ENCODE peak calls at places on chromosomes 13 and 19, in nine cellular contexts. U is upper lobe of right lung; G is IMR-90; Z is ascending aorta; P is OCI-LY7; L is effector memory CD4-positive, alpha-beta T cell; N is retinal pigment epithelial cell; B is neuronal stem cell; E is brain microvascular endothelial cell. H is an unnamed sample.

GRCh38 chr13:105083986-105084385 is 1451.5 kb downstream of the EFNB2 start:
- DNase-seq in L (no peak), N (no peak), G (no peak), P (no peak), U (no peak), E (no peak), Z (no peak), B (no peak), H (no peak)

GRCh38 chr13:61777902-61778301 is 362.3 kb upstream of the PCDH20 start:
- DNase-seq in E (no peak), L (no peak), P (no peak), N (no peak), G (no peak), U (no peak), B (no peak), Z (no peak), H (no peak)

GRCh38 chr13:38905861-38906260 is 84.8 kb downstream of the STOML3 start:
- DNase-seq in U (no peak), B (no peak), P (no peak), Z (no peak), G (no peak), E (no peak), N (peak; percentile 72), L (no peak), H (no peak)

GRCh38 chr19:46898731-46899130 is 37.9 kb downstream of the ARHGAP35 start:
- DNase-seq in L (no peak), U (no peak), E (peak; percentile 67), N (no peak), B (no peak), Z (peak; percentile 74), P (no peak), G (peak; percentile 76), H (no peak)

GRCh38 chr13:41917641-41918040 is 43.3 kb downstream of the VWA8 start:
- DNase-seq in G (peak; percentile 88), B (no peak), P (peak; percentile 27), Z (no peak), E (peak; percentile 53), N (no peak), L (no peak), U (no peak), H (peak; percentile 55)

GRCh38 chr13:33017410-33017929 is 1.2 kb downstream of the KL start:
- DNase-seq in P (peak; percentile 30), B (no peak), L (no peak), E (no peak), Z (peak; percentile 75), N (peak; percentile 89), U (no peak), G (peak; percentile 6), H (peak; percentile 15)

GRCh38 chr19:31531326-31531725 is 182.1 kb upstream of the TSHZ3 start:
- DNase-seq in P (no peak), Z (no peak), E (no peak), B (no peak), G (no peak), U (no peak), L (no peak), N (no peak), H (no peak)

GRCh38 chr19:13574933-13575332 is 68.7 kb upstream of the CACNA1A start:
- DNase-seq in U (no peak), E (no peak), G (peak; percentile 39), Z (no peak), L (no peak), P (peak; percentile 8), N (no peak), B (no peak), H (no peak)

GRCh38 chr19:36182612-36183454 is 30.6 kb upstream of the COX7A1 start:
- DNase-seq in E (peak; percentile 91), G (peak; percentile 77), N (peak; percentile 93), Z (no peak), U (no peak), B (no peak), L (no peak), P (no peak), H (no peak)

GRCh38 chr19:13841339-13842293 is 35.3 kb upstream of the NANOS3 start:
- DNase-seq in E (no peak), B (no peak), G (no peak), Z (peak; percentile 82), P (no peak), N (no peak), U (peak; percentile 90), L (peak; percentile 37), H (no peak)

GRCh38 chr13:80149757-80150156 is 191.2 kb downstream of the SPRY2 start:
- DNase-seq in E (no peak), U (no peak), Z (no peak), G (peak; percentile 18), N (no peak), L (no peak), P (no peak), B (no peak), H (no peak)

GRCh38 chr19:56312337-56312736 is 2.3 kb downstream of the ZSCAN5A start:
- DNase-seq in B (no peak), G (no peak), E (no peak), P (no peak), Z (no peak), U (no peak), N (no peak), L (no peak), H (peak; percentile 30)

GRCh38 chr13:77979721-77980377 is 61.2 kb upstream of the EDNRB start:
- DNase-seq in L (no peak), P (no peak), G (no peak), E (no peak), B (no peak), Z (no peak), U (no peak), N (no peak), H (no peak)

GRCh38 chr19:30167976-30168635 is 204.1 kb upstream of the ZNF536 start:
- DNase-seq in Z (no peak), N (no peak), E (no peak), B (no peak), U (no peak), G (no peak), L (no peak), P (no peak), H (no peak)

GRCh38 chr13:109297628-109298027 is 488.8 kb downstream of the IRS2 start:
- DNase-seq in Z (no peak), E (peak; percentile 50), P (no peak), G (peak; percentile 90), B (no peak), U (no peak), L (no peak), N (no peak), H (no peak)

GRCh38 chr19:13262450-13262849 is 112.2 kb downstream of the IER2 start:
- DNase-seq in B (no peak), L (no peak), G (peak; percentile 61), U (no peak), E (peak; percentile 45), Z (no peak), N (peak; percentile 14), P (peak; percentile 69), H (peak; percentile 42)

GRCh38 chr19:17577698-17578097 is 22.2 kb downstream of the COLGALT1 start:
- DNase-seq in E (no peak), U (no peak), B (no peak), Z (no peak), P (no peak), L (no peak), G (no peak), N (no peak), H (no peak)

GRCh38 chr19:7262470-7262869 is 31.7 kb downstream of the INSR start:
- DNase-seq in Z (no peak), U (no peak), B (no peak), L (no peak), P (no peak), N (no peak), G (no peak), E (no peak), H (no peak)

DNA sequence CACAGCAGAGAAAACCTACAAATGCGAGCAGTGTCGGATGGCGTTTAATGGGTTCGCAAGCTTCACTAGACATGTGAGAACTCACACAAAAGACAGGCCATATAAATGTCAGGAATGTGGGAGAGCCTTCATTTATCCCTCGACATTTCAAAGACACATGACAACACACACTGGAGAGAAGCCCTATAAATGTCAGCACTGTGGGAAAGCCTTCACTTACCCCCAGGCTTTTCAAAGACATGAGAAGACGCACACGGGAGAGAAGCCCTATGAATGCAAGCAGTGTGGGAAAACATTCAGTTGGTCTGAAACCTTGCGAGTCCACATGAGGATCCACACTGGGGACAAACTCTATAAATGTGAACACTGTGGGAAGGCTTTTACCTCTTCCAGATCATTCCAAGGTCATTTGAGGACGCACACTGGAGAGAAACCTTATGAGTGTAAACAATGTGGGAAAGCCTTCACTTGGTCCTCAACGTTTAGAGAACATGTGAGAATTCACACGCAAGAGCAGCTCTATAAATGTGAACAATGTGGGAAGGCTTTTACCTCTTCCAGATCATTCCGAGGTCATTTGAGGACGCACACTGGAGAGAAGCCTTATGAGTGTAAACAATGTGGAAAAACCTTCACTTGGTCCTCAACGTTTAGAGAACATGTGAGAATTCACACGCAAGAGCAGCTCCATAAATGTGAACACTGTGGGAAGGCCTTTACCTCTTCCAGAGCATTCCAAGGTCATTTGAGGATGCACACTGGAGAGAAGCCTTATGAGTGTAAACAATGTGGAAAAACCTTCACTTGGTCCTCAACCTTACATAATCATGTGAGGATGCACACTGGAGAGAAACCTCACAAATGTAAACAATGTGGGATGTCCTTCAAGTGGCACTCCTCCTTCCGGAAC is 16.8 kb downstream of the ZNF57 start:
- DNase-seq in L (no peak), B (no peak), P (no peak), Z (peak; percentile 19), E (no peak), N (no peak), G (no peak), U (no peak), H (no peak)
- H3K4me3 ChIP-seq in L (no peak overlapping the region), B (no peak overlapping the region), P (no peak overlapping the region), Z (no peak overlapping the region), E (no peak overlapping the region), N (no peak overlapping the region), G (no peak overlapping the region), U (no peak overlapping the region), H (no peak overlapping the region)

GRCh38 chr19:52665047-52665446 is 26.9 kb upstream of the ZNF83 start:
- DNase-seq in B (no peak), P (no peak), G (no peak), N (no peak), U (no peak), Z (no peak), L (no peak), E (no peak), H (no peak)
- H3K4me3 ChIP-seq in B (no peak overlapping the region), P (no peak overlapping the region), G (no peak overlapping the region), N (no peak overlapping the region), U (no peak overlapping the region), Z (no peak overlapping the region), L (no peak overlapping the region), E (no peak overlapping the region), H (no peak overlapping the region)

GRCh38 chr19:2808129-2808941 is 11.3 kb upstream of the ZNF554 start:
- DNase-seq in U (no peak), B (no peak), E (no peak), L (no peak), G (no peak), P (no peak), N (no peak), Z (no peak), H (no peak)
- H3K4me3 ChIP-seq in U (no peak overlapping the region), B (no peak overlapping the region), E (no peak overlapping the region), L (no peak overlapping the region), G (no peak overlapping the region), P (no peak overlapping the region), N (no peak overlapping the region), Z (no peak overlapping the region), H (no peak overlapping the region)

DNA sequence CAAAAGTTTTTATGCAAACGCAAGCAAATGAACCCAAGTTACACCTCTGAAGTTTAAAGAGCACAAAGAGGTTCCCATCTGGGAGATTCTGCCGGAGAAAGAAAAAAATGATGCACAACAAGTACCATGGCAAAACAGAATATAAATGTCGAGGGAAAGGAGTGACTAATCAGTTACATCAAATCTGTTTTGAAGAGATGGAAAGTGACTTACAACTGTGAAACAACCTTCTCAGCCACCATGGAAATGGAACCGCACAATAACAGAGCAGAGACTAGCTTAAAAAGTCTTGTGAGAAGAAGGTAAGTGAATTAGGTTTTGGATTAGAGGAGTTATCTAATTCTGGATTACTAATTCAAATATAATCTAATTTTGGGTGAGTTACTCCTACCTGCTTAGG is 2.4 kb downstream of the HSPH1 start:
- DNase-seq in U (no peak), G (peak; percentile 7), E (no peak), B (no peak), Z (no peak), L (no peak), N (no peak), P (no peak), H (no peak)
- H3K4me3 ChIP-seq in U (no peak overlapping the region), G (no peak overlapping the region), E (peak overlapping the region; percentile 94), B (peak overlapping the region; percentile 95), Z (no peak overlapping the region), L (peak overlapping the region; percentile 3), N (peak overlapping the region; percentile 84), P (peak overlapping the region; percentile 91), H (no peak overlapping the region)

H was measured in Jurkat, Clone E6-1.